ENCODE peak calls at places on chromosomes 6 and 20, in six cellular contexts. O, N, U, E, P and Q are unnamed samples.
A peak's percentile ranks its signal among the peaks of the same experiment; 100 is the strongest.

GRCh38 chr20:62303327-62304226 is 780 bp downstream of the ADRM1 start:
- DNase-seq in N (no peak), E (peak; percentile 68), P (peak; percentile 60), O (peak; percentile 41), U (no peak), Q (no peak)

GRCh38 chr6:44530910-44531234 is 143.4 kb downstream of the CDC5L start:
- DNase-seq in E (no peak), O (no peak), U (no peak), N (no peak), P (no peak), Q (no peak)

GRCh38 chr6:1027109-1027794 is 284.6 kb upstream of the FOXQ1 start:
- DNase-seq in U (no peak), N (no peak), O (peak; percentile 53), P (peak; percentile 74), E (no peak), Q (no peak)

GRCh38 chr6:53581161-53581560 is 36.3 kb upstream of the GCLC start:
- DNase-seq in U (no peak), N (no peak), E (no peak), P (peak; percentile 50), O (peak; percentile 54), Q (no peak)

GRCh38 chr6:42454428-42454791 is 2.7 kb upstream of the TRERF1 start:
- DNase-seq in O (peak; percentile 25), P (no peak), U (no peak), E (no peak), N (no peak), Q (no peak)

GRCh38 chr6:21785162-21785561 is 191.6 kb downstream of the SOX4 start:
- DNase-seq in N (no peak), E (no peak), O (no peak), U (no peak), P (no peak), Q (no peak)

GRCh38 chr6:167697316-167697715 is 129.4 kb upstream of the AFDN start:
- DNase-seq in P (no peak), U (no peak), E (no peak), N (no peak), O (peak; percentile 28), Q (no peak)

GRCh38 chr6:81309841-81310240 is 442.6 kb downstream of the TENT5A start:
- DNase-seq in P (no peak), E (no peak), U (no peak), O (no peak), N (no peak), Q (no peak)

GRCh38 chr20:44714701-44715494 is at the start of gene CCN5:
- DNase-seq in N (no peak), P (peak; percentile 89), E (no peak), O (peak; percentile 74), U (peak; percentile 54), Q (peak; percentile 77)

GRCh38 chr20:4985658-4986057 is 15.7 kb downstream of the SLC23A2 start:
- DNase-seq in O (no peak), N (no peak), P (no peak), E (no peak), U (no peak), Q (no peak)

GRCh38 chr6:150025201-150025917 is at the start of gene RAET1L:
- DNase-seq in E (no peak), O (peak; percentile 92), U (no peak), N (no peak), P (peak; percentile 65), Q (no peak)

GRCh38 chr20:63309261-63310071 is 16.5 kb downstream of the COL20A1 start:
- DNase-seq in N (no peak), U (no peak), O (peak; percentile 14), E (peak; percentile 84), P (peak; percentile 85), Q (no peak)

GRCh38 chr6:105594272-105594671 is 191.4 kb upstream of the PREP start:
- DNase-seq in P (no peak), N (no peak), O (no peak), E (no peak), U (no peak), Q (no peak)

GRCh38 chr6:87274660-87275273 is 47.6 kb upstream of the SMIM8 start:
- DNase-seq in E (no peak), N (no peak), P (peak; percentile 69), O (peak; percentile 10), U (no peak), Q (no peak)

GRCh38 chr6:1667012-1667804 is 57.5 kb downstream of the FOXC1 start:
- DNase-seq in N (no peak), E (no peak), U (no peak), O (no peak), P (no peak), Q (no peak)

GRCh38 chr6:21201673-21202430 is 391.7 kb upstream of the SOX4 start:
- DNase-seq in U (no peak), O (no peak), E (no peak), N (no peak), P (no peak), Q (no peak)

GRCh38 chr20:10218536-10219451 is at the start of gene SNAP25:
- DNase-seq in P (peak; percentile 88), N (no peak), E (peak; percentile 94), U (peak; percentile 77), O (peak; percentile 81), Q (peak; percentile 51)

GRCh38 chr6:155495011-155495768 is 39.6 kb upstream of the NOX3 start:
- DNase-seq in O (peak; percentile 19), E (peak; percentile 53), P (peak; percentile 77), U (peak; percentile 2), N (no peak), Q (peak; percentile 35)

GRCh38 chr20:57579898-57580447 is 19.1 kb downstream of the PCK1 start:
- DNase-seq in E (no peak), P (no peak), N (no peak), U (no peak), O (no peak), Q (no peak)

GRCh38 chr6:3085074-3085473 is 16.8 kb downstream of the RIPK1 start:
- DNase-seq in U (peak; percentile 22), O (no peak), N (no peak), P (no peak), E (no peak), Q (no peak)